ENCODE peak calls at places on chromosome 17, in six cellular contexts. E is A549; C is NCI-H1417; G is activated T-helper 1 cell treated with anti-CD3 and anti-CD28 coated beads, Interleukin-12 subunit alpha, Interleukin-12 subunit beta, Interleukin-2, Interleukin-4 antibody, amounts not matched to agents 30 ng/mL and 10 ng/mL and 1 ng/mL, durations not matched to agents 14 hours and 24 hours and 36 hours; N is endodermal cell; T is NCI-H748 treated with DMSO at 0.1 percent for 48 hours. W is an unnamed sample.

GRCh38 chr17:1485311-1485747 is 7.2 kb downstream of the MYO1C start:
- DNase-seq in C (peak), G (no peak), T (no peak), E (peak), N (peak), W (no peak)

GRCh38 chr17:3475155-3475808 is 515 bp upstream of the ASPA start:
- DNase-seq in N (no peak), E (no peak), G (no peak), T (no peak), C (no peak), W (no peak)

GRCh38 chr17:48420823-48421222 is 9.2 kb downstream of the SKAP1 start:
- DNase-seq in N (no peak), G (no peak), E (no peak), C (no peak), T (no peak), W (no peak)

GRCh38 chr17:78113804-78114785 is 14.5 kb downstream of the TMC6 start:
- DNase-seq in E (no peak), T (no peak), C (no peak), N (no peak), G (no peak), W (no peak)

GRCh38 chr17:7443499-7444485 is 1.1 kb upstream of the CHRNB1 start:
- DNase-seq in C (no peak), G (no peak), T (no peak), N (no peak), E (no peak), W (no peak)

GRCh38 chr17:3378321-3378720 is 7.8 kb downstream of the OR3A2 start:
- DNase-seq in E (no peak), N (no peak), G (no peak), T (no peak), C (no peak), W (no peak)

GRCh38 chr17:74181341-74181740 is 22.1 kb upstream of the RPL38 start:
- DNase-seq in T (peak), N (no peak), C (no peak), E (no peak), G (no peak), W (no peak)

GRCh38 chr17:76532072-76532651 is 5.3 kb downstream of the CYGB start:
- DNase-seq in T (no peak), N (no peak), C (no peak), G (no peak), E (no peak), W (no peak)

GRCh38 chr17:78937561-78937960 is 12.4 kb upstream of the TIMP2 start:
- DNase-seq in G (no peak), N (no peak), E (no peak), T (no peak), C (no peak), W (no peak)

GRCh38 chr17:957856-958421 is 21.6 kb downstream of the NXN start:
- DNase-seq in N (no peak), G (no peak), T (no peak), E (peak), C (no peak), W (no peak)

GRCh38 chr17:37848690-37849616 is 75.3 kb upstream of the TBC1D3K start:
- DNase-seq in T (no peak), G (peak), E (peak), C (no peak), N (peak), W (peak)

GRCh38 chr17:73586921-73587680 is 57.1 kb downstream of the SDK2 start:
- DNase-seq in T (no peak), E (peak), C (no peak), N (peak), G (no peak), W (no peak)

GRCh38 chr17:69134112-69134511 is 7.6 kb downstream of the ABCA6 start:
- DNase-seq in E (no peak), C (no peak), G (no peak), T (no peak), N (no peak), W (no peak)

GRCh38 chr17:27582696-27583095 is 48.3 kb upstream of the LGALS9 start:
- DNase-seq in G (no peak), N (no peak), C (no peak), T (no peak), E (no peak), W (no peak)

GRCh38 chr17:81417049-81417878 is 22.0 kb downstream of the BAHCC1 start:
- DNase-seq in E (no peak), N (no peak), T (no peak), G (no peak), C (no peak), W (no peak)

GRCh38 chr17:61335845-61336655 is 63.6 kb upstream of the TBX2 start:
- DNase-seq in G (no peak), T (peak), N (no peak), C (peak), E (peak), W (no peak)